ENCODE peak calls at places on chromosomes 5 and 9, in ten cellular contexts. L is cardiac muscle cell, B is hepatocyte, A is left ventricle myocardium inferior, E is AG09309, T is transverse colon, X is uterus, Q is AG10803, C is OCI-LY7, P is GM13977. K is an unnamed sample.

GRCh38 chr5:168782172-168782571 is 203.0 kb upstream of the PANK3 start:
- DNase-seq in L (no peak), B (no peak), A (no peak), E (no peak), T (no peak), X (no peak), Q (no peak), C (no peak), P (no peak), K (no peak)

GRCh38 chr5:130335116-130335515 is 430.9 kb downstream of the CHSY3 start:
- DNase-seq in L (no peak), B (no peak), A (no peak), E (no peak), T (no peak), X (no peak), Q (no peak), C (no peak), P (no peak), K (no peak)

GRCh38 chr9:78158286-78158685 is 77.6 kb upstream of the CEP78 start:
- DNase-seq in L (no peak), B (no peak), A (no peak), E (no peak), T (no peak), X (no peak), Q (no peak), C (no peak), P (no peak), K (no peak)

GRCh38 chr5:132423443-132423898 is 54.0 kb downstream of the SLC22A5 start:
- DNase-seq in L (no peak), B (no peak), A (no peak), E (no peak), T (no peak), X (no peak), Q (no peak), C (no peak), P (no peak), K (no peak)

GRCh38 chr5:177332031-177332895 is 19.2 kb downstream of the LMAN2 start:
- DNase-seq in L (no peak), B (no peak), A (no peak), E (no peak), T (no peak), X (no peak), Q (no peak), C (no peak), P (no peak), K (no peak)

GRCh38 chr5:137921931-137922330 is 32.7 kb downstream of the PKD2L2 start:
- DNase-seq in L (no peak), B (no peak), A (no peak), E (no peak), T (no peak), X (no peak), Q (peak; percentile 64), C (no peak), P (no peak), K (peak; percentile 37)

GRCh38 chr9:90658783-90659182 is 16.2 kb upstream of the DIRAS2 start:
- DNase-seq in L (no peak), B (no peak), A (no peak), E (no peak), T (no peak), X (no peak), Q (no peak), C (no peak), P (no peak), K (no peak)

GRCh38 chr5:181215997-181216982 is 6.8 kb upstream of the TRIM41 start:
- DNase-seq in L (no peak), B (no peak), A (no peak), E (no peak), T (no peak), X (no peak), Q (no peak), C (peak; percentile 55), P (no peak), K (no peak)

GRCh38 chr5:124773291-124774001 is 27.0 kb upstream of the ZNF608 start:
- DNase-seq in L (no peak), B (no peak), A (no peak), E (no peak), T (no peak), X (no peak), Q (no peak), C (no peak), P (no peak), K (no peak)

GRCh38 chr5:107878676-107879075 is 207.9 kb upstream of the EFNA5 start:
- DNase-seq in L (no peak), B (no peak), A (no peak), E (no peak), T (no peak), X (no peak), Q (no peak), C (no peak), P (no peak), K (no peak)

GRCh38 chr9:106992186-106992585 is 129.2 kb downstream of the ZNF462 start:
- DNase-seq in L (no peak), B (no peak), A (no peak), E (no peak), T (no peak), X (no peak), Q (no peak), C (no peak), P (no peak), K (no peak)

GRCh38 chr9:125794708-125795107 is 47.5 kb downstream of the PBX3 start:
- DNase-seq in L (no peak), B (no peak), A (no peak), E (no peak), T (no peak), X (no peak), Q (no peak), C (no peak), P (no peak), K (no peak)

GRCh38 chr5:166257656-166258055 is 2033.8 kb upstream of the WWC1 start:
- DNase-seq in L (no peak), B (no peak), A (no peak), E (no peak), T (no peak), X (no peak), Q (no peak), C (no peak), P (no peak), K (no peak)

GRCh38 chr9:103186959-103187358 is 191.8 kb downstream of the CYLC2 start:
- DNase-seq in L (no peak), B (no peak), A (no peak), E (no peak), T (no peak), X (no peak), Q (no peak), C (no peak), P (no peak), K (no peak)

GRCh38 chr5:133831506-133832224 is 136.8 kb downstream of the C5orf15 start:
- DNase-seq in L (no peak), B (no peak), A (no peak), E (no peak), T (no peak), X (no peak), Q (peak; percentile 49), C (no peak), P (no peak), K (peak; percentile 70)

GRCh38 chr9:94772654-94773303 is 46.3 kb downstream of the AOPEP start:
- DNase-seq in L (no peak), B (peak; percentile 63), A (no peak), E (no peak), T (no peak), X (no peak), Q (peak; percentile 62), C (no peak), P (no peak), K (no peak)

GRCh38 chr9:112790231-112790774 is 39.7 kb downstream of the SNX30 start:
- DNase-seq in L (no peak), B (no peak), A (no peak), E (no peak), T (no peak), X (no peak), Q (peak; percentile 20), C (no peak), P (no peak), K (no peak)

GRCh38 chr5:157267766-157268480 is 2.0 kb downstream of the CYFIP2 start:
- DNase-seq in L (no peak), B (no peak), A (peak; percentile 32), E (no peak), T (no peak), X (no peak), Q (no peak), C (peak; percentile 55), P (no peak), K (no peak)

GRCh38 chr5:57298985-57299491 is 125.2 kb downstream of the GPBP1 start:
- DNase-seq in L (peak; percentile 72), B (peak; percentile 92), A (no peak), E (peak; percentile 46), T (peak; percentile 30), X (peak; percentile 26), Q (peak; percentile 80), C (peak; percentile 68), P (peak; percentile 39), K (peak; percentile 79)
- TF ChIP-seq CTCF in L (peak; percentile 46), B (peak; percentile 69), A (peak; percentile 77), E (peak; percentile 56), T (peak; percentile 79), X (peak; percentile 74), Q (peak; percentile 65), C (peak; percentile 78), P (peak; percentile 62), K (peak; percentile 88)

DNA sequence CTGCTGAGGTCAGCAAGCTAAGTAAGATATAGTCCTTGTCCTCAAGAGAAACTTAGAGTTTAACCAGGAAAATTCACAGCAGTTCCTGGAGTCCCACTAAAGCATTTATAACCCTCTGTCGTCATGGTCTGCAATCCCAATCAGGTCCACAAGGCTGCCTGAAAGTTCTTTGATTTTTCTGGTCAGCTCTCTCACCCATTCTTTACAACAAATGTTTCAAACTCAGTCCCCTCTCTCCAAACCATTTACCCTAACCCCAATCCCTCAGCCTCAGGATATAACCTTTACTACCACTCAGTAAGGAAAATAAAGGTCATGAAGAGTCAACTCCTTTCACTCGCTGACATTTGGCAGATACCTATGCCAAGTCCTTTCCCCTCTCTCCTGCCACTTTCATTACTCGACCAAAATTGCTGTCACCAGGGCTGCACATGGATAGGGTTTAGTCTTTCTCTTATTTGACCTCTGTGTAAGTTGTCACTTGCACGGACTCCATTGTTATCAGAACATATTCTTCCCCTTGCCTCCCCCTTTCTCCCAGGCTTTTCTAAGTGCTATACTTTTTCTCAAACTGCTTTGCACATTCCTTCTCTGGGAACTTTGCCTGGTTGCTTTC is 936.6 kb downstream of the NR2F1-AS1 start:
- DNase-seq in L (peak; percentile 54), B (peak; percentile 17), A (no peak), E (no peak), T (no peak), X (no peak), Q (no peak), C (no peak), P (no peak), K (no peak)
- TF ChIP-seq CTCF in L (no peak), B (no peak), A (peak; percentile 16), E (peak; percentile 7), T (no peak), X (no peak), Q (no peak), C (no peak), P (no peak), K (peak; percentile 25)

GRCh38 chr5:2017540-2018389 is 135.0 kb upstream of the IRX4 start:
- DNase-seq in L (no peak), B (no peak), A (no peak), E (no peak), T (no peak), X (no peak), Q (no peak), C (peak; percentile 46), P (peak; percentile 63), K (no peak)
- TF ChIP-seq CTCF in L (peak; percentile 45), B (peak; percentile 20), A (peak; percentile 47), E (peak; percentile 47), T (peak; percentile 29), X (no peak), Q (peak; percentile 48), C (peak; percentile 83), P (peak; percentile 64), K (peak; percentile 63)

GRCh38 chr5:90793183-90793582 is 234.6 kb downstream of the ADGRV1 start:
- DNase-seq in L (no peak), B (no peak), A (no peak), E (no peak), T (no peak), X (no peak), Q (no peak), C (no peak), P (no peak), K (no peak)
- TF ChIP-seq CTCF in L (peak; percentile 15), B (peak; percentile 10), A (no peak), E (no peak), T (no peak), X (no peak), Q (peak; percentile 23), C (peak; percentile 60), P (no peak), K (peak; percentile 43)

K was measured in HFFc6.